ENCODE peak calls at places on chromosomes 11 and 22, in four cellular contexts. K, W, F and M are unnamed samples.

GRCh38 chr11:128354476-128354875 is 232.9 kb downstream of the ETS1 start:
- DNase-seq in K (no peak), W (peak; percentile 53), F (no peak), M (no peak)

GRCh38 chr11:106306942-106307341 is 229.5 kb downstream of the AASDHPPT start:
- DNase-seq in K (no peak), W (no peak), F (no peak), M (no peak)

GRCh38 chr11:78714539-78714938 is 139.9 kb upstream of the NARS2 start:
- DNase-seq in K (no peak), W (no peak), F (peak; percentile 9), M (no peak)

GRCh38 chr22:46580940-46581579 is 39.1 kb upstream of the GRAMD4 start:
- DNase-seq in K (peak; percentile 11), W (no peak), F (no peak), M (no peak)

GRCh38 chr22:35628732-35629131 is 11.6 kb upstream of the MB start:
- DNase-seq in K (no peak), W (no peak), F (no peak), M (no peak)

GRCh38 chr11:112612283-112612849 is 348.9 kb upstream of the NCAM1 start:
- DNase-seq in K (no peak), W (peak; percentile 23), F (no peak), M (no peak)

GRCh38 chr11:11813288-11813962 is 28.3 kb upstream of the USP47 start:
- DNase-seq in K (no peak), W (peak; percentile 87), F (peak; percentile 24), M (peak; percentile 28)

GRCh38 chr11:13110929-13111812 is 102.1 kb downstream of the RASSF10 start:
- DNase-seq in K (no peak), W (peak; percentile 69), F (no peak), M (no peak)

GRCh38 chr11:69538840-69539239 is 57.4 kb downstream of the LINC01488 start:
- DNase-seq in K (no peak), W (no peak), F (no peak), M (no peak)

GRCh38 chr11:10634407-10634806 is 59.1 kb downstream of the IRAG1 start:
- DNase-seq in K (no peak), W (no peak), F (no peak), M (no peak)

GRCh38 chr11:74641289-74641688 is 48.9 kb downstream of the POLD3 start:
- DNase-seq in K (no peak), W (no peak), F (no peak), M (no peak)

GRCh38 chr11:128182844-128183243 is 404.5 kb downstream of the ETS1 start:
- DNase-seq in K (no peak), W (no peak), F (no peak), M (no peak)

GRCh38 chr11:132821027-132821426 is 711.3 kb downstream of the OPCML start:
- DNase-seq in K (no peak), W (no peak), F (no peak), M (no peak)

GRCh38 chr11:65352783-65353182 is 1.8 kb upstream of the TIGD3 start:
- DNase-seq in K (no peak), W (peak; percentile 28), F (no peak), M (no peak)

GRCh38 chr11:134252539-134253188 is 488 bp downstream of the THYN1 start:
- DNase-seq in K (no peak), W (peak; percentile 68), F (no peak), M (no peak)

GRCh38 chr11:45021001-45021400 is 70.3 kb upstream of the TP53I11 start:
- DNase-seq in K (no peak), W (no peak), F (no peak), M (no peak)

GRCh38 chr11:11163669-11164377 is 189.2 kb downstream of the CSNK2A3 start:
- DNase-seq in K (no peak), W (no peak), F (no peak), M (no peak)

GRCh38 chr11:95586681-95587080 is 202.9 kb downstream of the FAM76B start:
- DNase-seq in K (no peak), W (no peak), F (no peak), M (no peak)

GRCh38 chr22:29078869-29079207 is 6.0 kb downstream of the KREMEN1 start:
- DNase-seq in K (no peak), W (no peak), F (no peak), M (no peak)

GRCh38 chr11:63532799-63533475 is 3.7 kb upstream of the PLAAT4 start:
- DNase-seq in K (no peak), W (peak; percentile 38), F (no peak), M (no peak)

GRCh38 chr11:44936951-44937543 is 13.6 kb downstream of the TP53I11 start:
- DNase-seq in K (no peak), W (no peak), F (no peak), M (no peak)

GRCh38 chr11:55624531-55624930 is 10.4 kb upstream of the OR4P4 start:
- DNase-seq in K (no peak), W (no peak), F (no peak), M (no peak)

GRCh38 chr22:42188808-42189447 is 58.3 kb upstream of the CYP2D6 start:
- DNase-seq in K (no peak), W (no peak), F (peak; percentile 21), M (no peak)

GRCh38 chr22:32722441-32722840 is 79.1 kb upstream of the TIMP3 start:
- DNase-seq in K (no peak), W (no peak), F (no peak), M (no peak)

GRCh38 chr11:96161271-96162089 is 181.5 kb downstream of the MAML2 start:
- DNase-seq in K (no peak), W (peak; percentile 58), F (no peak), M (no peak)

GRCh38 chr11:71286701-71287643 is 34.6 kb upstream of the SHANK2 start:
- DNase-seq in K (peak; percentile 52), W (peak; percentile 82), F (peak; percentile 60), M (no peak)

GRCh38 chr11:75428989-75429640 is 3.9 kb downstream of the KLHL35 start:
- DNase-seq in K (peak; percentile 1), W (no peak), F (no peak), M (no peak)

GRCh38 chr11:69002101-69002742 is 10.8 kb downstream of the MRGPRF start:
- DNase-seq in K (no peak), W (no peak), F (peak; percentile 8), M (no peak)

GRCh38 chr11:134047586-134047999 is 21.3 kb upstream of the JAM3 start:
- DNase-seq in K (no peak), W (peak; percentile 91), F (peak; percentile 68), M (peak; percentile 88)

GRCh38 chr11:19905280-19905853 is 192.7 kb downstream of the NAV2 start:
- DNase-seq in K (no peak), W (peak; percentile 75), F (no peak), M (no peak)

GRCh38 chr22:36445158-36445668 is 36.2 kb downstream of the TXN2 start:
- DNase-seq in K (no peak), W (peak; percentile 94), F (no peak), M (no peak)

GRCh38 chr11:17580271-17580670 is 33.2 kb downstream of the OTOG start:
- DNase-seq in K (no peak), W (no peak), F (no peak), M (no peak)

GRCh38 chr11:17578958-17579357 is 31.9 kb downstream of the OTOG start:
- DNase-seq in K (no peak), W (no peak), F (no peak), M (no peak)

GRCh38 chr11:17579451-17579850 is 32.4 kb downstream of the OTOG start:
- DNase-seq in K (no peak), W (no peak), F (no peak), M (no peak)

GRCh38 chr11:17575431-17576425 is 28.7 kb downstream of the OTOG start:
- DNase-seq in K (no peak), W (no peak), F (no peak), M (no peak)

GRCh38 chr11:17578296-17578695 is 31.2 kb downstream of the OTOG start:
- DNase-seq in K (no peak), W (no peak), F (no peak), M (no peak)
- H3K27ac ChIP-seq in K (no peak overlapping the region), W (no peak overlapping the region), F (no peak overlapping the region), M (no peak overlapping the region)

GRCh38 chr22:48951836-48952235 is 875.8 kb downstream of the BRD1 start:
- DNase-seq in K (no peak), W (no peak), F (no peak), M (no peak)

GRCh38 chr22:48953103-48953720 is 874.5 kb downstream of the BRD1 start:
- DNase-seq in K (no peak), W (no peak), F (no peak), M (no peak)

GRCh38 chr22:48950151-48950915 is 877.3 kb downstream of the BRD1 start:
- DNase-seq in K (no peak), W (no peak), F (peak; percentile 4), M (no peak)

GRCh38 chr22:48953830-48954229 is 873.8 kb downstream of the BRD1 start:
- DNase-seq in K (no peak), W (no peak), F (no peak), M (no peak)

DNA sequence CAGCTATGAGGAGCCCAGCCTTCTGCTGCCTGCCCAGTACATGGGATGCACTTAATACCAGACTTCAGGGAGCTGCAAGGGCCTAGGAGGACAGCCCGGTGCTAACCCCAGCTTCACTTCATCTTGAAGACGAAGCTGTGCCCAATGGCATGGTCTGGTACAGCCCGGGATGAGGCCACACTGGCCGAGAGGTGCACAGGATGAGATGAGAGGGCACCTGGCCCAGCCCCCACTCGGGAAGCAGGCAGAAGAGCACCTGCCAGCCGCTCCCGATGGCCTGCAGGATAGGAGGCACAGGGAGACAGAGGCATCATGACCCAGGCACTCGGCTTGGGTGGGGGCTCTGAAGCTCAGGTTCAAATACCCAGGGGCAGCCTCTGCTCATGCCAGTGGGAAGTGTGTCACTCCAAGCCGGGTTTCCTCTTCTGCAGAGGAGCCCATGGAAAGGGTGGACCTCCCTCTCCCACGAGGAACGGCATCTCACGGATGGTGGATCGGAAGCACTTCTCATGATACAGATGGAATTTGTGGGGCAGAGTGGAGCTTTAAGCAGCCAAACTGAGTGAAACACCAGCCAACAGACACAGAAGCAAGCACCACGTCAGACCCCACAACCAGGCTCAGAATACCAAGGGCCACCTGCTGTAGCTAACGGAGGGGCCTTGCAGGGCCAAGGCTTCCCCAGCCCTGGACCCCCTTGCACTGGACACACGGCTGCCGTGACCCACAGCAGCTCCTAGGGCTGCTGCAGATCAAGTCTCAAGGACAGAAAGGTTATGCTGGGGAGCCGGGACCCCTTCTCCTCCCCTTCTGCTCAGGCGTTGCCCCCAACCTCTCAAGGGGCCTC is 875.2 kb downstream of the BRD1 start:
- DNase-seq in K (no peak), W (no peak), F (no peak), M (no peak)
- H3K9me3 ChIP-seq in K (no peaks in the 10 kb centered on the region), W (no peaks in the 10 kb centered on the region), F (no peaks in the 10 kb centered on the region), M (no peaks in the 10 kb centered on the region)

GRCh38 chr11:46527586-46527985 is 66.2 kb downstream of the AMBRA1 start:
- DNase-seq in K (no peak), W (no peak), F (no peak), M (no peak)
- H3K27ac ChIP-seq in K (no peak overlapping the region), W (no peak overlapping the region), F (no peak overlapping the region), M (no peak overlapping the region)

DNA sequence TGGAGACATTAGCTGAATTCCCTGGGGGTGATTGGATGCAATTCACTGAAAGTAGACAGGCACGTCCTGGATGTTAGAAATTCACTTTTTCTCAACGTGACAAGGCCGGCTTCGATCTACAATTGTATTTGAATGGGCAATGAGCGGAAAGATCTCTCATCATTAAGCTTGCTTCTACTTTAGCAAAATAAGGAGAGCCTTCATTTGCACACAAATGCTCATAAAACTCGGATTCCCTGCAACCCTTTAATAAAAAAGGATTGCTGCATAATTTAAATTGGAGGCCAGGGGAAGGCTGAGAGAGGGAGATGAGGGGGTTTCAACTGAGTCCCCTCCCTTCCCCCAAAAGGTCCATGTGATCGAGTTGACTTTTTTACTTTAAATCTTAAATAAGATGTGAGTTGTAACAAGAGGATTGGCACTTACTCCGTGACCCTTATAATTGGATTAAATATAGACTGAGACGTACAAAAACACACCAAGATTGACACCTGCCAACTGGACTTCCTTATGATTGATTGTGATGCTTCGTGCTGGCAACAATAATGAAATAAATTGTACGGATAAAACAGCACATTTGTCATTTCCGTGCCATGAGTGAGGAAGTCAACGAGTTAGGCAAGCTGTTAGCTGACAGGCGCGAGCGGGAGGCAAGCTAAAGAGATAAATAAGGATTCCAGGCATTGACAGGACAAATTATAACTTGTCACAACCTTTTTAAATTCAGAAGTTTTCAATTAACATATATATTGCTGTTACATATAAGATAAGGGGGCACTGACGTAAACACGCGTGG is 10.9 kb upstream of the PAX6 start:
- DNase-seq in K (no peak), W (no peak), F (no peak), M (no peak)
- H3K9me3 ChIP-seq in K (no peaks in the 10 kb centered on the region), W (no peaks in the 10 kb centered on the region), F (no peaks in the 10 kb centered on the region), M (no peaks in the 10 kb centered on the region)